ENCODE peak calls at places on chromosomes 2 and 18, in eight cellular contexts. O, L, W, X, R, H, C and U are unnamed samples.

GRCh38 chr18:48728204-48728833 is 189.5 kb downstream of the CTIF start:
- DNase-seq in O (no peak), L (no peak), W (no peak), X (peak; percentile 95), R (peak; percentile 49), H (no peak), C (no peak), U (no peak)

GRCh38 chr2:2800697-2801096 is 469.6 kb upstream of the MYT1L start:
- DNase-seq in O (no peak), L (no peak), W (no peak), X (no peak), R (no peak), H (no peak), C (no peak), U (no peak)

GRCh38 chr2:71064754-71065621 is 3.5 kb upstream of the NAGK start:
- DNase-seq in O (no peak), L (no peak), W (peak; percentile 75), X (no peak), R (no peak), H (no peak), C (no peak), U (no peak)

GRCh38 chr2:202049840-202050239 is 16.2 kb downstream of the FZD7 start:
- DNase-seq in O (no peak), L (no peak), W (no peak), X (no peak), R (no peak), H (no peak), C (no peak), U (no peak)

GRCh38 chr18:55546873-55547704 is 40.9 kb downstream of the TCF4 start:
- DNase-seq in O (no peak), L (peak; percentile 80), W (no peak), X (peak; percentile 60), R (no peak), H (no peak), C (no peak), U (no peak)

GRCh38 chr2:29981402-29981801 is 60.0 kb upstream of the ALK start:
- DNase-seq in O (no peak), L (no peak), W (no peak), X (no peak), R (no peak), H (no peak), C (no peak), U (no peak)

GRCh38 chr2:221908518-221908917 is 336.4 kb upstream of the EPHA4 start:
- DNase-seq in O (no peak), L (no peak), W (no peak), X (no peak), R (no peak), H (no peak), C (no peak), U (no peak)

GRCh38 chr2:58930541-58930940 is 689.4 kb upstream of the FANCL start:
- DNase-seq in O (no peak), L (no peak), W (no peak), X (no peak), R (no peak), H (no peak), C (no peak), U (no peak)

GRCh38 chr18:7576685-7577084 is 9.6 kb downstream of the PTPRM start:
- DNase-seq in O (no peak), L (no peak), W (no peak), X (no peak), R (no peak), H (no peak), C (no peak), U (no peak)

GRCh38 chr2:128260239-128261138 is 58.2 kb downstream of the HS6ST1 start:
- DNase-seq in O (no peak), L (no peak), W (no peak), X (peak; percentile 58), R (no peak), H (peak; percentile 60), C (no peak), U (no peak)

GRCh38 chr2:203533696-203534471 is 1.2 kb downstream of the RAPH1 start:
- DNase-seq in O (no peak), L (peak; percentile 58), W (peak; percentile 16), X (no peak), R (peak; percentile 65), H (no peak), C (no peak), U (peak; percentile 39)

GRCh38 chr2:112483047-112483473 is 1.1 kb downstream of the TTL start:
- DNase-seq in O (no peak), L (peak; percentile 74), W (peak; percentile 40), X (peak; percentile 34), R (peak; percentile 81), H (peak; percentile 7), C (peak; percentile 23), U (peak; percentile 66)

GRCh38 chr2:110679337-110679707 is 1.5 kb upstream of the BUB1 start:
- DNase-seq in O (no peak), L (no peak), W (peak; percentile 26), X (no peak), R (peak; percentile 35), H (no peak), C (no peak), U (peak; percentile 78)